ENCODE peak calls at places on chromosomes 7 and 10, in six cellular contexts. L is AG10803, N is adrenal gland, O is SK-N-SH, J is sigmoid colon, C is vagina. B is an unnamed sample.

GRCh38 chr7:51589111-51589510 is 272.5 kb upstream of the COBL start:
- DNase-seq in L (no peak), N (no peak), O (no peak), J (no peak), C (no peak), B (no peak)

GRCh38 chr7:89183726-89184125 is 388.2 kb upstream of the TEX47 start:
- DNase-seq in L (no peak), N (no peak), O (no peak), J (no peak), C (no peak), B (no peak)

GRCh38 chr10:6140141-6140841 is 51.5 kb downstream of the RBM17 start:
- DNase-seq in L (no peak), N (no peak), O (peak; percentile 31), J (no peak), C (no peak), B (no peak)

GRCh38 chr10:86595496-86595895 is 58.9 kb upstream of the OPN4 start:
- DNase-seq in L (no peak), N (no peak), O (no peak), J (no peak), C (no peak), B (no peak)

GRCh38 chr7:75650671-75651070 is 88.1 kb downstream of the HIP1 start:
- DNase-seq in L (no peak), N (peak; percentile 90), O (peak; percentile 57), J (no peak), C (no peak), B (no peak)

GRCh38 chr7:44071726-44072363 is 6.5 kb upstream of the PGAM2 start:
- DNase-seq in L (no peak), N (no peak), O (no peak), J (no peak), C (no peak), B (no peak)

GRCh38 chr10:33772370-33773331 is 438.2 kb upstream of the NRP1 start:
- DNase-seq in L (peak; percentile 3), N (peak; percentile 34), O (no peak), J (no peak), C (no peak), B (no peak)

GRCh38 chr10:25356609-25357008 is 181.8 kb downstream of the GPR158 start:
- DNase-seq in L (no peak), N (no peak), O (no peak), J (no peak), C (no peak), B (no peak)

GRCh38 chr7:115911466-115911865 is 119.1 kb downstream of the TFEC start:
- DNase-seq in L (no peak), N (no peak), O (no peak), J (no peak), C (no peak), B (no peak)

GRCh38 chr7:78226059-78226658 is 427.6 kb downstream of the PHTF2 start:
- DNase-seq in L (no peak), N (peak; percentile 48), O (peak; percentile 66), J (no peak), C (no peak), B (peak; percentile 24)
- TF ChIP-seq CTCF in L (peak; percentile 50), N (no peak), O (peak; percentile 87), J (no peak), C (no peak), B (peak; percentile 83)

GRCh38 chr10:79186742-79187544 is 118.2 kb downstream of the ZMIZ1 start:
- DNase-seq in L (no peak), N (peak; percentile 85), O (no peak), J (no peak), C (no peak), B (no peak)
- TF ChIP-seq CTCF in L (no peak), N (no peak), O (no peak), J (no peak), C (no peak), B (no peak)

GRCh38 chr7:23072043-23072442 is 33.5 kb upstream of the KLHL7 start:
- DNase-seq in L (peak; percentile 51), N (no peak), O (no peak), J (no peak), C (no peak), B (peak; percentile 23)
- TF ChIP-seq CTCF in L (peak; percentile 59), N (no peak), O (peak; percentile 45), J (no peak), C (no peak), B (peak; percentile 57)

DNA sequence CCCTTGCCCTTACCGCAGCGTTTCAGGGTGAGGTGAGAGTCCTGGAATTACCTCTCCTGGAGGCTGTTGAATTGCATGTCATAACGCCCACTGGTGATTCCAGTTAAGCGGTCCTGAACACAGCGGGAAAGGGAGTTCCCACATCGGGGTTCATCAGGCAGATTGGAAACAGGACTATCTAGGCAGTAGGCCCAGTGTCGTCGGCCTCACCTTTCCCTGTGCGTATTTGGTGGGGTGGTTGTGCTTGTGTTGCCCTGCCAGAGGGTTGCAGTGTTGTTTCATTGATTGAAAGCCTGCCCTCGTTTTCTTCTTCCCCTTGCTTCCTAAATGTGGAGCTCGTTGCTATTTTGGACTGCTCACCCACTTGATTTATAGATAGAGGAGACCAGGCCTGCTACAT is 10.6 kb upstream of the SUN1 start:
- DNase-seq in L (no peak), N (no peak), O (peak; percentile 66), J (peak; percentile 69), C (no peak), B (no peak)
- TF ChIP-seq CTCF in L (peak; percentile 19), N (no peak), O (no peak), J (no peak), C (no peak), B (no peak)

GRCh38 chr10:130012129-130012528 is 48.1 kb upstream of the EBF3 start:
- DNase-seq in L (no peak), N (no peak), O (no peak), J (no peak), C (peak; percentile 65), B (no peak)

GRCh38 chr10:130013263-130013937 is 49.3 kb upstream of the EBF3 start:
- DNase-seq in L (peak; percentile 67), N (no peak), O (no peak), J (no peak), C (peak; percentile 80), B (no peak)

GRCh38 chr10:130009228-130009627 is 45.2 kb upstream of the EBF3 start:
- DNase-seq in L (no peak), N (no peak), O (no peak), J (no peak), C (peak; percentile 62), B (no peak)

GRCh38 chr10:130013938-130014733 is 50.1 kb upstream of the EBF3 start:
- DNase-seq in L (peak; percentile 22), N (no peak), O (no peak), J (no peak), C (peak; percentile 60), B (peak; percentile 58)

GRCh38 chr10:130010653-130011052 is 46.6 kb upstream of the EBF3 start:
- DNase-seq in L (no peak), N (no peak), O (no peak), J (no peak), C (peak; percentile 49), B (no peak)
- TF ChIP-seq CTCF in L (no peak), N (no peak), O (no peak), J (no peak), C (no peak), B (no peak)

DNA sequence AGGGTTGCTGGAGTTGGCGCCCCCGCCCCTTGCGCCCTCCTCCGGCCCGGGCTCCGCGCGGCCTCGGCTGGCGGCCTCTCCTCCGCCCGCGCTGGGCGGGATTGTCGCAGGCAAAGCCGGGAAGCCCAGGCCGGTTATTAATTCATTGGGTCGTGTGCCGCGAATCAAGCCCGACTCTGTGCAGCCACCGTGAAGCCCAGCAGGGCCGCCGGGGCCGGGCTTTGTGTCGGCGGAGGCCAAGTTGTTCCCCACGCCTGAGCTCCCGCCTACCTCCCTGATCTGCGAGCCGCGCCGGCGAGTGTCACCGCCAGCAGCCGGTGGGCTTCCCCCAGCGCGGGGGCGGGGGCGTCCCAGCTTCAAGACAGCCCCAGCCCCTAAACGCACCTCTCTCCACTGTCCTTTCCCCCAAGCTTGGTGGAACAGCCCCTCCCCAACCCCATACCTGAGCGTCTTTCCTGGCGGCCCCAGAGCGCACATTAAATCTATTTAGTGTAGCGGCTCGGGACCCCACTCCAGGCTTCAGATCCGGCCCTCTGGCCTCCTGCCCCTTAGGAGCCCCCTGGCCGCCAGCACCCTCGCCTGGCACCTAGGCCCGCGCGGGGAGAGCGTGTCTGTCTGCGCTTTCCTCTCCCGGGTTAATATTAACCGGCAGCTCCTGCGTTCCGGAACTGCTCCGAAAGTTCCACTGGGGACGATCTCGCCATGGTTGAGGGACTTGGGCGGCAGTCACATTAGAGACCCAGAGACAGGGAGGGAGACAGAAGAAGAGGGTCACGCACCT is 3.5 kb downstream of the SHH start:
- DNase-seq in L (no peak), N (no peak), O (no peak), J (no peak), C (no peak), B (no peak)
- TF ChIP-seq CTCF in L (no peak), N (no peak), O (no peak), J (no peak), C (no peak), B (no peak)

GRCh38 chr7:151595702-151596340 is 76.1 kb upstream of the RHEB start:
- DNase-seq in L (no peak), N (no peak), O (no peak), J (no peak), C (peak; percentile 3), B (no peak)

GRCh38 chr7:151601521-151602305 is 82.0 kb upstream of the RHEB start:
- DNase-seq in L (no peak), N (no peak), O (no peak), J (no peak), C (no peak), B (no peak)

GRCh38 chr7:151597541-151597940 is 77.8 kb upstream of the RHEB start:
- DNase-seq in L (no peak), N (no peak), O (no peak), J (no peak), C (no peak), B (no peak)

GRCh38 chr7:151598045-151598444 is 78.3 kb upstream of the RHEB start:
- DNase-seq in L (peak; percentile 95), N (no peak), O (no peak), J (no peak), C (peak; percentile 13), B (peak; percentile 76)

DNA sequence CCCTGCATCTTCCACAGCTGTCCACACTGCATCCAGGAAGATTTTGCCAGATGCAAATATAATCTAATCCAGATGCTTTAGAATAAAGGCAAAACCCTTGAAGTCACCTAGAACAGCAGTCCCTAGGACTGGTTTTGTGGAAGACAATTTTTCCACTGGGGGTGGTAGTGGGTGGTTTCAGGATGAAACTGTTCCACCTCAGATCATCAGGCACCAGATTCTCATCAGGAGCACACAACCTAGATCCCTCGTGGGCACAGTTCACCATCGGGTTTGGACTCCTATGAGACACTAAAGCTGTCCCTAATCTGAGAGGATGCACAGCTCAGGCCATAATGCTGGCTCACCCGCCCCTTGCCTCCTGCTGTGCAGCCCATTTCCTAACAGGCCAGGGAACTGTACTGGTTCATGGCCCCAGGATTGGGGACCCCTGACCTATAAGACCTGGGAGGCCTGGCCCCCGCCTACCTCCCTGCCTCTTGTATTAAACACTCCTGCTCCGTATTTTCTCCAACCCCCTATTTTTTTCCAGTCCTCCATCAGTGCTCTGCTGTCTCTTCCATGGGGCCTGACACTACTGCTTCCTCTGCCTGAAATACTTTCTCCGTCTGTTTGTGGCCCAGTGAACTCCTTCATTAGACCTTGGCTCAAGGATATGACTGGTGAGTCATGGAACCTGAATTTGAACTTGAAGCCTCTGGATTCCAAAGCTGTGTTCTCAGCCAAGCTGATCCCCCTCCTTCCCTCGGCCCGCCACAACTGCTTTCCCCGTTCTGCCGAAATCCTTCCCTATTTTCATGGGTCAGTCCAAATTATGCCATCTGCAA is 79.9 kb upstream of the RHEB start:
- DNase-seq in L (peak; percentile 96), N (peak; percentile 55), O (peak; percentile 69), J (peak; percentile 82), C (no peak), B (peak; percentile 86)
- TF ChIP-seq CTCF in L (peak; percentile 38), N (no peak), O (peak; percentile 44), J (no peak), C (no peak), B (peak; percentile 27)